ENCODE peak calls at places on chromosomes 1 and 21, in four cellular contexts. J is HCT116, S is vagina, V is dorsolateral prefrontal cortex. C is an unnamed sample.

GRCh38 chr1:29052951-29053350 is 70.8 kb downstream of the TMEM200B start:
- DNase-seq in V (no peak), S (no peak), J (no peak), C (no peak)

GRCh38 chr1:212944209-212944901 is 6.0 kb upstream of the VASH2 start:
- DNase-seq in V (no peak), J (no peak), S (no peak), C (no peak)

GRCh38 chr21:14582934-14583628 is 37.0 kb upstream of the SAMSN1 start:
- DNase-seq in S (no peak), V (no peak), J (no peak), C (no peak)

GRCh38 chr1:234611153-234611798 is 1.3 kb upstream of the IRF2BP2 start:
- DNase-seq in J (peak), V (no peak), S (no peak), C (peak)

GRCh38 chr1:84888753-84889152 is 4.3 kb downstream of the LPAR3 start:
- DNase-seq in S (no peak), J (no peak), V (no peak), C (peak)

GRCh38 chr1:69700770-69701169 is 133.0 kb downstream of the LRRC7 start:
- DNase-seq in V (no peak), J (peak), S (no peak), C (peak)

GRCh38 chr1:168243636-168244212 is 17.9 kb downstream of the SFT2D2 start:
- DNase-seq in V (no peak), J (no peak), S (no peak), C (no peak)

GRCh38 chr1:35030338-35031102 is 1.2 kb downstream of the ZMYM6 start:
- DNase-seq in V (no peak), J (no peak), S (no peak), C (no peak)

GRCh38 chr1:232553809-232554208 is 76.1 kb downstream of the SIPA1L2 start:
- DNase-seq in S (no peak), V (no peak), J (no peak), C (no peak)

GRCh38 chr1:227959325-227959860 is 11.7 kb upstream of the WNT9A start:
- DNase-seq in J (no peak), S (peak), V (no peak), C (no peak)

GRCh38 chr1:33047839-33048305 is 11.2 kb upstream of the AK2 start:
- DNase-seq in J (no peak), V (no peak), S (no peak), C (peak)

GRCh38 chr1:48616710-48617109 is 144.7 kb upstream of the SPATA6 start:
- DNase-seq in S (no peak), J (no peak), V (no peak), C (no peak)

GRCh38 chr1:115262886-115263285 is 75.2 kb downstream of the NGF start:
- DNase-seq in V (no peak), J (no peak), S (no peak), C (no peak)

GRCh38 chr1:23452011-23452411 is 27.5 kb upstream of the TCEA3 start:
- DNase-seq in S (no peak), J (peak), V (no peak), C (peak)

GRCh38 chr1:65435987-65436386 is 15.5 kb downstream of the LEPR start:
- DNase-seq in S (no peak), V (no peak), J (no peak), C (no peak)

GRCh38 chr1:37660646-37661045 is 26.0 kb upstream of the RSPO1 start:
- DNase-seq in J (no peak), S (no peak), V (no peak), C (no peak)

GRCh38 chr1:241957692-241958494 is at the start of gene BECN2:
- DNase-seq in S (no peak), V (no peak), J (no peak), C (no peak)

GRCh38 chr1:210657806-210658205 is 329.1 kb downstream of the HHAT start:
- DNase-seq in V (no peak), J (no peak), S (no peak), C (no peak)

GRCh38 chr1:2238361-2239055 is 10.4 kb downstream of the SKI start:
- DNase-seq in S (no peak), V (no peak), J (no peak), C (no peak)

GRCh38 chr1:110262846-110263631 is 52.9 kb downstream of the KCNC4 start:
- DNase-seq in S (peak), V (no peak), J (no peak), C (no peak)

GRCh38 chr1:22166439-22166838 is 23.5 kb upstream of the WNT4 start:
- DNase-seq in V (no peak), J (no peak), S (no peak), C (peak)

GRCh38 chr1:33903210-33903589 is 39.3 kb downstream of the HMGB4 start:
- DNase-seq in S (no peak), V (no peak), J (no peak), C (peak)

GRCh38 chr1:116415699-116416533 is 42.9 kb downstream of the ATP1A1 start:
- DNase-seq in V (no peak), S (peak), J (no peak), C (no peak)

GRCh38 chr1:212683357-212683722 is 16.3 kb downstream of the BATF3 start:
- DNase-seq in S (peak), J (no peak), V (no peak), C (no peak)

GRCh38 chr1:161013591-161014513 is 7.1 kb downstream of the F11R start:
- DNase-seq in V (peak), S (no peak), J (no peak), C (peak)

GRCh38 chr1:119008483-119009299 is 20.5 kb upstream of the TBX15 start:
- DNase-seq in V (no peak), J (peak), S (no peak), C (peak)

GRCh38 chr1:212219679-212220463 is 65.3 kb upstream of the PPP2R5A start:
- DNase-seq in S (no peak), J (no peak), V (no peak), C (no peak)

GRCh38 chr1:115069186-115069585 is 20.1 kb downstream of the TSPAN2 start:
- DNase-seq in V (no peak), S (no peak), J (no peak), C (peak)

GRCh38 chr1:226975259-226975908 is 35.3 kb downstream of the COQ8A start:
- DNase-seq in J (no peak), S (no peak), V (peak), C (no peak)

GRCh38 chr1:55632906-55633305 is 417.7 kb upstream of the USP24 start:
- DNase-seq in V (no peak), J (no peak), S (no peak), C (no peak)

GRCh38 chr1:243364866-243365265 is 109.0 kb downstream of the SDCCAG8 start:
- DNase-seq in S (no peak), J (no peak), V (no peak), C (no peak)

GRCh38 chr1:184773762-184774320 is 19.2 kb upstream of the EDEM3 start:
- DNase-seq in S (no peak), J (no peak), V (no peak), C (no peak)

GRCh38 chr1:10754571-10755329 is 41.7 kb downstream of the CASZ1 start:
- DNase-seq in S (no peak), J (no peak), V (no peak), C (no peak)

GRCh38 chr1:10751561-10752085 is 44.8 kb downstream of the CASZ1 start:
- DNase-seq in J (no peak), S (no peak), V (no peak), C (no peak)

GRCh38 chr1:10755977-10756521 is 40.4 kb downstream of the CASZ1 start:
- DNase-seq in J (no peak), S (no peak), V (no peak), C (peak)

GRCh38 chr1:10751160-10751559 is 45.3 kb downstream of the CASZ1 start:
- DNase-seq in V (no peak), S (no peak), J (no peak), C (no peak)

DNA sequence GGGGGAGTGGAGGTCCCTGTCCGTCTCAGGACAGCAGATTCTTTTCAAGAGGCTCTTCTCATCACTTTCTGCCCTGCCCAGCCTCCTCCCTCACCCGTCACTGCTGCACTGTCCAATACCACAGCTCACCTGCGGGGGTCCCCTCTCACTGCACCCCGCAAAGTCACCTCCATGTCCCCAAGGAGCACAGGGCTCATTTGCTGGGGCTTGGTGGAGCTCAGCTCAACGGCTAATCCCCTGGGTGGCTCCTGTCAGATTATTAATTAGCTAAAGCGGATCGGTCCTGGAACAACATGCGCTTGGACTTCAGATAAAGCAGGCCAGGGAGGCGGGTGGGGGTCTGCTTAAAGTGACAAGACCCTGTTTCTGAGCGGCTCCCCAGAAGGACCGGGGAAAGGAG is 43.2 kb downstream of the CASZ1 start:
- DNase-seq in V (no peak), J (no peak), S (no peak), C (no peak)
- TF ChIP-seq CTCF in V (no peak), J (peak), S (no peak), C (no peak)

DNA sequence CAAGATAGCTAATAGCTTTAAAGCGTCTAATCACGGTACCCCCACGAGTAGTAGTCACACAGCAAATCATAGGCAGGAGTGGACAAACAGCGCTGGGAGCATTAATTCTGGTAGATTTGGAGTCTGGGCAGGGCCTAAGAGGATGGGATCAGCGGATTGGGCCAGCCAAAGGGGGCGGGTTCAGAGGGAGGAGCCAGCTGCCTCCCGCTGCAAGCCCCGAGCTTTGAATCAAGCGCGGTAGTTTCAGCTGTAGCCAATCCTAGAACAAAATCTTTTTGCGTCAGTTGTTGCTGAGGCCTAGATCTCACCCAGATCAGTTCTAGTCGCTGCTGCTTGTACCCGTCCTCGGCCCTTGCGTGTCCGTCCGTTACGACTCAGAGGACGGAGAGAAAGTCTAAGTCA is 576 bp upstream of the NASP start:
- DNase-seq in V (peak), J (peak), S (no peak), C (peak)
- H3K4me3 ChIP-seq in V (peak), J (peak), S (peak), C (peak)

GRCh38 chr1:68051475-68051874 is 1.0 kb upstream of the DIRAS3 start:
- DNase-seq in V (peak), J (no peak), S (no peak), C (peak)
- TF ChIP-seq CTCF in V (no peak), J (no peak), S (no peak), C (peak)

GRCh38 chr1:186461014-186461413 is at the start of gene PDC:
- DNase-seq in V (no peak), J (no peak), S (no peak), C (no peak)

GRCh38 chr1:186454996-186455395 is 5.9 kb downstream of the PDC start:
- DNase-seq in V (no peak), J (no peak), S (no peak), C (no peak)

DNA sequence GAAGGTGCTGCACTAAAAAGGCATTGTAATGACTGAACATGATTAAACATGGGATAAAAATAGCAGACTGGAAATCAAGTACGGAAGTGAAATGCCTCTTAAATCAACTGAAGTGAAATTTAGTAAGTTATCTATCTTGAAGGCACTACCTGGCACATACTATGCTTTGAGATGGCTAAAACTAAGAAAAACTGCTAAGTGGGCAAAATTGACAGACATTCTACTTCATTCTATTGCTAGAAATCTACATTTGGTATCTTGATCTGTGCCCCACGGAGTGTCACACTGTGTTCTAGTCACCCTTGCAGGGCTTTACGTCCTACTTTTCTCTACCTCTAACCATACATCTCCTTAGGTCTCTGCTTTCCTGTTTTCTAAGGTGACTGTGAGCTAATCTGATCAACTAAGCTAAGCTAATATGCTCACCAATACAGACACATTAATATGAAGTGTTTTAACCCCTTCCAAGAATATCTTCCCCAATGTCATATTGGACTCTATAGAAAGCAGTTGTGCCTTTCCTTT is 4.1 kb downstream of the PDC start:
- DNase-seq in J (no peak), S (no peak), V (no peak), C (no peak)
- H3K4me3 ChIP-seq in J (no peak), S (no peak), V (no peak), C (no peak)

GRCh38 chr1:43510621-43511020 is 20.1 kb upstream of the PTPRF start:
- DNase-seq in V (no peak), S (no peak), J (no peak), C (no peak)

GRCh38 chr1:43509007-43509739 is 21.5 kb upstream of the PTPRF start:
- DNase-seq in J (no peak), V (no peak), S (no peak), C (no peak)

GRCh38 chr1:43507296-43508295 is 23.1 kb upstream of the PTPRF start:
- DNase-seq in S (no peak), J (no peak), V (no peak), C (no peak)

GRCh38 chr1:43511394-43511793 is 19.3 kb upstream of the PTPRF start:
- DNase-seq in S (no peak), V (no peak), J (no peak), C (no peak)

DNA sequence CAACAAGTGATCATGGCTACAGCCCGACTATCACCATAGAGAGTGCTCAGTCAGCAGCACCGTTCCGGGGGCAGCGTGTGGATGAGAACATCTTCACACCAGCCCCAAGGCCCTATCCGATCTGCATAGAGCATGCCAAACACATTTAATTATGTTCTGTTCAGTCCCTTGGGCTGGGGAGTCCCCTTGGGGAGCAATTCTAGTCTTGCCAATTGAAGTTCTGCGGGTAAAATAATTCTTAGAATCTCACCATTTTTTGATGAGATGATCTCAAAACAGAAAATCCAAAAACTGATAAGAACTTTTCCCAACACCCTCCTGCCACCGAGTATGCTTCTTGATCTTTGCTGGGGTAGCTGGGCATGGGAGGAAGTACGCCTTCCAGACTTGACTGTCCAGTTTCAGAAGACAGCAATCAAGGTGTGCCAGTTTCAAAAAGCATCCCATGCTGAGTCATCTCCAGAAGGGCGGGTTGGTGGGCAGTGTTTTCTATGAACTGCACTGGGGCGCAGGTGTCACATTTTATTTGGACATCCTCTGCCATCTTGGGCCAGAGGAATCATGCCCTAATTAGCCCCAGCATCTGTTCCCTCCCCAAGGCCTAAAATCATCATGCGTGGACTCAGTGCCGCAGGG is 20.8 kb upstream of the PTPRF start:
- DNase-seq in J (no peak), S (no peak), V (no peak), C (peak)
- TF ChIP-seq CTCF in J (no peak), S (no peak), V (no peak), C (no peak)

DNA sequence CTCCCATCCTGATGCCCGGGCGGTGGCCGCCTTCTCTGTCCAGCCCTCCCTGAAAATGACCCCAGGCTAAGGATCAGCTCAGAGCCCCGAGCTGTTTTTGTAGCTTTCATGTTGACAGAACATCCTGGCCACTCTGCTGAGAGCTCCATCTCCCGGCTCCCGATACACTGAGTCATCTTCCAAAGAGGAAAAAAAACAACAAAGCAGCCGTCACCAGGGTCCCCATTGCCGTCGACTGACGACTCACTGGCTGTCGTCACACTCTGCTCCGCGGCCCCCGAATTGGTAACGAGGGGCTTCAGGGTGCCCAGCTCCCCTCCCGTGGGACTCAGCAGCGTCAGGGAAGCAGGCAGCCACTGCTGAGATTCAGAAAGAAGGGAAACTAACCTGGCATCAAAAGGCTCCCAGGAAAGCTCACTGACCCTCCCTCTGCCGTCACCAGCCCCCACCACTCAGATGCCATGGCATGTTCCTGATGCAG is 67.2 kb downstream of the CD46 start:
- DNase-seq in V (no peak), J (no peak), S (no peak), C (peak)
- H3K4me3 ChIP-seq in V (peak), J (no peak), S (peak), C (no peak)

GRCh38 chr21:26070121-26070520 is 100.4 kb downstream of the APP start:
- DNase-seq in V (no peak), S (no peak), J (no peak), C (no peak)
- TF ChIP-seq CTCF in V (no peak), S (no peak), J (no peak), C (no peak)

GRCh38 chr1:196260267-196260666 is 348.0 kb downstream of the KCNT2 start:
- DNase-seq in V (no peak), S (no peak), J (no peak), C (no peak)

GRCh38 chr1:196255762-196256161 is 352.5 kb downstream of the KCNT2 start:
- DNase-seq in J (no peak), S (no peak), V (no peak), C (no peak)

GRCh38 chr1:196259291-196259690 is 348.9 kb downstream of the KCNT2 start:
- DNase-seq in J (no peak), V (no peak), S (no peak), C (no peak)
- H3K4me3 ChIP-seq in J (no peak), V (no peak), S (no peak), C (no peak)

GRCh38 chr1:245041058-245041698 is 113.6 kb upstream of the KIF26B start:
- DNase-seq in V (no peak), S (no peak), J (no peak), C (no peak)
- TF ChIP-seq CTCF in V (no peak), S (no peak), J (no peak), C (no peak)

C was measured in epithelial cell of esophagus.